ENCODE peak calls at places on chromosomes 2 and 18, in six cellular contexts. One of them, this sample, is unnamed.

GRCh38 chr2:55590810-55591440 is 26.5 kb downstream of the PPP4R3B start:
- DNase-seq in amniotic stem cell: peak; percentile 3
- DNase-seq in ELR: peak; percentile 89
- DNase-seq in stimulated activated CD4-positive, alpha-beta T cell treated with anti-CD3 and anti-CD28 coated beads, Interleukin-1b, Interleukin-23, amount 100 ng/mL, for 48 hours: no peak
- DNase-seq in A172: peak; percentile 92
- DNase-seq in C1 segment of cervical spinal cord: no peak
- DNase-seq in this sample: no peak

GRCh38 chr2:204470621-204471196 is 74.6 kb upstream of the PARD3B start:
- DNase-seq in stimulated activated CD4-positive, alpha-beta T cell treated with anti-CD3 and anti-CD28 coated beads, Interleukin-1b, Interleukin-23, amount 100 ng/mL, for 48 hours: no peak
- DNase-seq in C1 segment of cervical spinal cord: no peak
- DNase-seq in ELR: no peak
- DNase-seq in A172: no peak
- DNase-seq in amniotic stem cell: no peak
- DNase-seq in this sample: no peak

GRCh38 chr18:49609416-49610284 is 47.8 kb downstream of the LIPG start:
- DNase-seq in stimulated activated CD4-positive, alpha-beta T cell treated with anti-CD3 and anti-CD28 coated beads, Interleukin-1b, Interleukin-23, amount 100 ng/mL, for 48 hours: no peak
- DNase-seq in amniotic stem cell: no peak
- DNase-seq in A172: peak; percentile 66
- DNase-seq in ELR: peak; percentile 34
- DNase-seq in C1 segment of cervical spinal cord: no peak
- DNase-seq in this sample: no peak

GRCh38 chr2:69992310-69993047 is 31.0 kb upstream of the ASPRV1 start:
- DNase-seq in A172: no peak
- DNase-seq in stimulated activated CD4-positive, alpha-beta T cell treated with anti-CD3 and anti-CD28 coated beads, Interleukin-1b, Interleukin-23, amount 100 ng/mL, for 48 hours: no peak
- DNase-seq in C1 segment of cervical spinal cord: no peak
- DNase-seq in ELR: no peak
- DNase-seq in amniotic stem cell: no peak
- DNase-seq in this sample: no peak

GRCh38 chr2:187078297-187078696 is 229.3 kb upstream of the ZSWIM2 start:
- DNase-seq in amniotic stem cell: no peak
- DNase-seq in stimulated activated CD4-positive, alpha-beta T cell treated with anti-CD3 and anti-CD28 coated beads, Interleukin-1b, Interleukin-23, amount 100 ng/mL, for 48 hours: no peak
- DNase-seq in C1 segment of cervical spinal cord: no peak
- DNase-seq in ELR: peak; percentile 54
- DNase-seq in A172: peak; percentile 8
- DNase-seq in this sample: no peak

GRCh38 chr18:10143601-10144000 is 229.8 kb downstream of the VAPA start:
- DNase-seq in stimulated activated CD4-positive, alpha-beta T cell treated with anti-CD3 and anti-CD28 coated beads, Interleukin-1b, Interleukin-23, amount 100 ng/mL, for 48 hours: no peak
- DNase-seq in C1 segment of cervical spinal cord: no peak
- DNase-seq in A172: no peak
- DNase-seq in ELR: no peak
- DNase-seq in amniotic stem cell: no peak
- DNase-seq in this sample: no peak

GRCh38 chr2:26704441-26704977 is 12.0 kb downstream of the KCNK3 start:
- DNase-seq in ELR: peak; percentile 91
- DNase-seq in A172: peak; percentile 61
- DNase-seq in amniotic stem cell: peak; percentile 66
- DNase-seq in C1 segment of cervical spinal cord: no peak
- DNase-seq in stimulated activated CD4-positive, alpha-beta T cell treated with anti-CD3 and anti-CD28 coated beads, Interleukin-1b, Interleukin-23, amount 100 ng/mL, for 48 hours: no peak
- DNase-seq in this sample: no peak

GRCh38 chr2:127508621-127509034 is 17.7 kb downstream of the IWS1 start:
- DNase-seq in C1 segment of cervical spinal cord: peak; percentile 29
- DNase-seq in ELR: peak; percentile 99
- DNase-seq in A172: peak; percentile 99
- DNase-seq in amniotic stem cell: peak; percentile 95
- DNase-seq in stimulated activated CD4-positive, alpha-beta T cell treated with anti-CD3 and anti-CD28 coated beads, Interleukin-1b, Interleukin-23, amount 100 ng/mL, for 48 hours: no peak
- DNase-seq in this sample: peak; percentile 52

GRCh38 chr2:189601043-189601442 is 20.5 kb upstream of the SLC40A1 start:
- DNase-seq in C1 segment of cervical spinal cord: no peak
- DNase-seq in A172: peak; percentile 87
- DNase-seq in ELR: peak; percentile 69
- DNase-seq in amniotic stem cell: no peak
- DNase-seq in stimulated activated CD4-positive, alpha-beta T cell treated with anti-CD3 and anti-CD28 coated beads, Interleukin-1b, Interleukin-23, amount 100 ng/mL, for 48 hours: no peak
- DNase-seq in this sample: no peak

GRCh38 chr2:240397542-240397916 is 37.9 kb upstream of the GPC1 start:
- DNase-seq in ELR: no peak
- DNase-seq in C1 segment of cervical spinal cord: no peak
- DNase-seq in A172: no peak
- DNase-seq in amniotic stem cell: no peak
- DNase-seq in stimulated activated CD4-positive, alpha-beta T cell treated with anti-CD3 and anti-CD28 coated beads, Interleukin-1b, Interleukin-23, amount 100 ng/mL, for 48 hours: no peak
- DNase-seq in this sample: no peak

GRCh38 chr2:17620841-17621240 is 80.3 kb downstream of the VSNL1 start:
- DNase-seq in stimulated activated CD4-positive, alpha-beta T cell treated with anti-CD3 and anti-CD28 coated beads, Interleukin-1b, Interleukin-23, amount 100 ng/mL, for 48 hours: no peak
- DNase-seq in ELR: peak; percentile 58
- DNase-seq in A172: peak; percentile 56
- DNase-seq in amniotic stem cell: no peak
- DNase-seq in C1 segment of cervical spinal cord: no peak
- DNase-seq in this sample: no peak

GRCh38 chr2:151379191-151379590 is 21.8 kb downstream of the TNFAIP6 start:
- DNase-seq in A172: no peak
- DNase-seq in C1 segment of cervical spinal cord: no peak
- DNase-seq in ELR: no peak
- DNase-seq in stimulated activated CD4-positive, alpha-beta T cell treated with anti-CD3 and anti-CD28 coated beads, Interleukin-1b, Interleukin-23, amount 100 ng/mL, for 48 hours: no peak
- DNase-seq in amniotic stem cell: no peak
- DNase-seq in this sample: no peak

GRCh38 chr2:165067958-165068612 is 112.8 kb upstream of the SLC38A11 start:
- DNase-seq in ELR: peak; percentile 55
- DNase-seq in C1 segment of cervical spinal cord: peak; percentile 68
- DNase-seq in A172: peak; percentile 57
- DNase-seq in amniotic stem cell: no peak
- DNase-seq in stimulated activated CD4-positive, alpha-beta T cell treated with anti-CD3 and anti-CD28 coated beads, Interleukin-1b, Interleukin-23, amount 100 ng/mL, for 48 hours: no peak
- DNase-seq in this sample: peak; percentile 98

GRCh38 chr2:217990389-217990788 is 12.4 kb downstream of the TNS1 start:
- DNase-seq in stimulated activated CD4-positive, alpha-beta T cell treated with anti-CD3 and anti-CD28 coated beads, Interleukin-1b, Interleukin-23, amount 100 ng/mL, for 48 hours: no peak
- DNase-seq in amniotic stem cell: no peak
- DNase-seq in ELR: no peak
- DNase-seq in C1 segment of cervical spinal cord: no peak
- DNase-seq in A172: no peak
- DNase-seq in this sample: no peak

GRCh38 chr2:241877197-241877685 is 7.7 kb downstream of the RTP5 start:
- DNase-seq in ELR: no peak
- DNase-seq in amniotic stem cell: no peak
- DNase-seq in stimulated activated CD4-positive, alpha-beta T cell treated with anti-CD3 and anti-CD28 coated beads, Interleukin-1b, Interleukin-23, amount 100 ng/mL, for 48 hours: no peak
- DNase-seq in A172: no peak
- DNase-seq in C1 segment of cervical spinal cord: no peak
- DNase-seq in this sample: no peak

GRCh38 chr18:54235871-54236270 is 11.4 kb upstream of the MBD2 start:
- DNase-seq in C1 segment of cervical spinal cord: no peak
- DNase-seq in amniotic stem cell: no peak
- DNase-seq in ELR: peak; percentile 16
- DNase-seq in A172: no peak
- DNase-seq in stimulated activated CD4-positive, alpha-beta T cell treated with anti-CD3 and anti-CD28 coated beads, Interleukin-1b, Interleukin-23, amount 100 ng/mL, for 48 hours: no peak
- DNase-seq in this sample: no peak

GRCh38 chr2:127219716-127220090 is 396 bp downstream of the CYP27C1 start:
- DNase-seq in stimulated activated CD4-positive, alpha-beta T cell treated with anti-CD3 and anti-CD28 coated beads, Interleukin-1b, Interleukin-23, amount 100 ng/mL, for 48 hours: no peak
- DNase-seq in C1 segment of cervical spinal cord: no peak
- DNase-seq in amniotic stem cell: no peak
- DNase-seq in ELR: peak; percentile 32
- DNase-seq in A172: no peak
- DNase-seq in this sample: peak; percentile 55

GRCh38 chr2:102061962-102062795 is 70.4 kb downstream of the IL1R2 start:
- DNase-seq in ELR: peak; percentile 71
- DNase-seq in A172: no peak
- DNase-seq in stimulated activated CD4-positive, alpha-beta T cell treated with anti-CD3 and anti-CD28 coated beads, Interleukin-1b, Interleukin-23, amount 100 ng/mL, for 48 hours: peak; percentile 55
- DNase-seq in amniotic stem cell: no peak
- DNase-seq in C1 segment of cervical spinal cord: no peak
- DNase-seq in this sample: no peak

GRCh38 chr2:164522561-164522981 is 98.7 kb downstream of the GRB14 start:
- DNase-seq in ELR: no peak
- DNase-seq in A172: no peak
- DNase-seq in stimulated activated CD4-positive, alpha-beta T cell treated with anti-CD3 and anti-CD28 coated beads, Interleukin-1b, Interleukin-23, amount 100 ng/mL, for 48 hours: no peak
- DNase-seq in amniotic stem cell: no peak
- DNase-seq in C1 segment of cervical spinal cord: no peak
- DNase-seq in this sample: no peak

GRCh38 chr2:9710311-9710710 is 79.5 kb upstream of the YWHAQ start:
- DNase-seq in amniotic stem cell: no peak
- DNase-seq in stimulated activated CD4-positive, alpha-beta T cell treated with anti-CD3 and anti-CD28 coated beads, Interleukin-1b, Interleukin-23, amount 100 ng/mL, for 48 hours: peak; percentile 65
- DNase-seq in ELR: no peak
- DNase-seq in C1 segment of cervical spinal cord: no peak
- DNase-seq in A172: no peak
- DNase-seq in this sample: no peak

GRCh38 chr2:17318013-17318412 is 200.2 kb downstream of the RAD51AP2 start:
- DNase-seq in stimulated activated CD4-positive, alpha-beta T cell treated with anti-CD3 and anti-CD28 coated beads, Interleukin-1b, Interleukin-23, amount 100 ng/mL, for 48 hours: no peak
- DNase-seq in C1 segment of cervical spinal cord: no peak
- DNase-seq in amniotic stem cell: no peak
- DNase-seq in ELR: no peak
- DNase-seq in A172: no peak
- DNase-seq in this sample: no peak

GRCh38 chr18:21196426-21196825 is 45.6 kb upstream of the GREB1L start:
- DNase-seq in stimulated activated CD4-positive, alpha-beta T cell treated with anti-CD3 and anti-CD28 coated beads, Interleukin-1b, Interleukin-23, amount 100 ng/mL, for 48 hours: no peak
- DNase-seq in amniotic stem cell: no peak
- DNase-seq in C1 segment of cervical spinal cord: no peak
- DNase-seq in A172: no peak
- DNase-seq in ELR: no peak
- DNase-seq in this sample: no peak

This sample was measured in NCI-H82.